ENCODE peak calls at places on chromosome 7, in six cellular contexts. G, U, Y, L, N and H are unnamed samples.

GRCh38 chr7:22329816-22330524 is 27.0 kb downstream of the RAPGEF5 start:
- ATAC-seq in G (no peak), U (no peak), Y (peak; percentile 81), L (no peak), N (no peak), H (no peak)

GRCh38 chr7:83936056-83936703 is 258.4 kb downstream of the SEMA3A start:
- ATAC-seq in G (peak; percentile 79), U (no peak), Y (peak; percentile 85), L (peak; percentile 91), N (peak; percentile 92), H (peak; percentile 67)

GRCh38 chr7:29208410-29209250 is 14.1 kb downstream of the CHN2 start:
- ATAC-seq in G (peak; percentile 96), U (no peak), Y (no peak), L (no peak), N (no peak), H (no peak)

GRCh38 chr7:131067220-131067619 is 260.5 kb upstream of the MKLN1 start:
- ATAC-seq in G (no peak), U (no peak), Y (no peak), L (peak; percentile 39), N (peak; percentile 21), H (no peak)

GRCh38 chr7:114718861-114719260 is 203.0 kb upstream of the MDFIC start:
- ATAC-seq in G (no peak), U (no peak), Y (no peak), L (no peak), N (peak; percentile 71), H (no peak)

GRCh38 chr7:92723978-92724377 is 112.4 kb downstream of the CDK6 start:
- ATAC-seq in G (no peak), U (no peak), Y (no peak), L (no peak), N (no peak), H (peak; percentile 65)

GRCh38 chr7:13907824-13908223 is 81.6 kb downstream of the ETV1 start:
- ATAC-seq in G (no peak), U (no peak), Y (no peak), L (no peak), N (no peak), H (no peak)

GRCh38 chr7:98054585-98054984 is 52.1 kb upstream of the LMTK2 start:
- ATAC-seq in G (no peak), U (no peak), Y (no peak), L (no peak), N (no peak), H (no peak)

GRCh38 chr7:134548877-134549276 is at the start of gene AKR1B15:
- ATAC-seq in G (no peak), U (no peak), Y (no peak), L (peak; percentile 55), N (peak; percentile 94), H (no peak)

GRCh38 chr7:23372671-23373070 is 73.5 kb downstream of the MALSU1 start:
- ATAC-seq in G (no peak), U (no peak), Y (no peak), L (no peak), N (no peak), H (no peak)

GRCh38 chr7:23373151-23374004 is 74.2 kb downstream of the MALSU1 start:
- ATAC-seq in G (no peak), U (no peak), Y (no peak), L (no peak), N (peak; percentile 74), H (no peak)

GRCh38 chr7:23369100-23369499 is 70.0 kb downstream of the MALSU1 start:
- ATAC-seq in G (no peak), U (no peak), Y (no peak), L (no peak), N (peak; percentile 12), H (no peak)

DNA sequence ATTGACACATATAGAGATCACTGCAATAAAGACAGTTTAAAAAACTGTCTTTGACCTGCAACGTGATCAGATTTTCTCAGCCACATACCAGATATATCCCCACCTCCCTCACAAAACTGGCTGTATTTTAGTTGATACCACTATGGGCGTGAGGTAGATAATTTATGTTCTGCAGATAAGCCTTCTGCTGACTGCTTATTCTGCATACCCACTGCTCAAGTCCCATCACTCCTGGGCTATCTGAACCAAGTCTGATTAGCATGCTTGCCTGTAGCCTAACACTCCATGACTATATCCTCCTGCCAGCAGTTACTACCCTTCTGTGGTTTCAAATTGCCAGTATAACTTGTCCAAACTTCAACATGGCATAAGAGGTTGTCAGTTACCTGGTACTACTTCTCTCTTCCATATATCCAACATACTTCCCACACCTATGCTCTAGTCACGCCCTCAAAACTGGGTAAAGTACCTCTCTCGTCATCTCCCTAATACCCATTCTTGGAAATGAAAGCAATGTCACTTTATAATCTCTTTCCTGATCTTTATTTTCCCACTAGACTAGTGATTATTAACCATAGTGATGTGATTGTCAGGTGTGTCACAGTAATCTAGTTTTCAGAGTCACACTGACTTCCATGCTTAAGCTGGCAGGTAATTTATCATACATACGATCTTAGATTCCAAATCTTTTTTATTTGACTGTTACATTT is 70.7 kb downstream of the MALSU1 start:
- ATAC-seq in G (no peak), U (no peak), Y (peak; percentile 68), L (peak; percentile 39), N (no peak), H (no peak)
- TF ChIP-seq EP300 in G (no peak), U (no peak), Y (no peak), L (no peak), N (no peak), H (no peak)

GRCh38 chr7:78141533-78142281 is 343.1 kb downstream of the PHTF2 start:
- ATAC-seq in G (no peak), U (no peak), Y (no peak), L (no peak), N (no peak), H (no peak)
- H3K27ac ChIP-seq in G (no peak overlapping the region), U (no peak overlapping the region), Y (no peak overlapping the region), L (no peak overlapping the region), N (no peak overlapping the region), H (no peak overlapping the region)

DNA sequence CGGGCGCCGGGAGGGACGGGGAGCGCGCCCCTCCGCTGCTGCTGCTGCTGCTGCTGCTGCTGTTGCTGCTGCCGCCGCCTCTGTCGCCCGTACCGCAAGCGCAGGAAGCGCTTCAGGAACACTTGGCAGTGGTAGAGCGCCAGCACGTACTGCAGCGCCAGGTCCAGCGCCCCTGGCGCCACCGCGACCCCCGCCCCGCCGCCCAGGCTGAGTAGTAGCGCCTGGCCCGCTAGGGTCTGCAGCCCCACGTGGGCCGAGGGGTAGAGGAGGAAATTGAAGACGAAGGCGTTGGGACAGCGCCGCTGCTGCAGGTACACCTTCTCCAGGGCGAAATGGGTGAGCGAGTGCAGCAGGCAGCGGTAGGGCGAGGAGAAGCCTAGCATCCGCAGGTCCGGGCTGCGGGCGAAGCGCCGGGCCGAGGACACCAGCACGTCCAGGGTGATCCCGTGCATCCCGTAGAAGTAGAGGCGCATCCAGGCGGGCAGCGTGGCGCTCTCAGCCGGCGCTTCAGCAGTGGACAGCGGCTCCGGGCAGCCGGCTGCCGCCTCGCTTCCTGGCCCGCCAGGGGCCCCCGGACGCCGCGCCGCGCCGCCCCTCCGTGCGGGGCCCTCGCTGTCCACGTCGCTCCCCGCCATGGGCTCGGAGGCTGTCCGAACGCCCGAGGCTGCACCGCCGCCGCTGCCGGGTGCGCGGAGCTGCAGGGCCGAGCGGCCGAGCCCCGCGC is at the start of gene TMEM229A:
- ATAC-seq in G (peak; percentile 87), U (no peak), Y (no peak), L (peak; percentile 90), N (no peak), H (peak; percentile 71)
- TF ChIP-seq CTCF in G (no peak), U (no peak), Y (no peak), L (peak; percentile 11), N (no peak), H (no peak)

DNA sequence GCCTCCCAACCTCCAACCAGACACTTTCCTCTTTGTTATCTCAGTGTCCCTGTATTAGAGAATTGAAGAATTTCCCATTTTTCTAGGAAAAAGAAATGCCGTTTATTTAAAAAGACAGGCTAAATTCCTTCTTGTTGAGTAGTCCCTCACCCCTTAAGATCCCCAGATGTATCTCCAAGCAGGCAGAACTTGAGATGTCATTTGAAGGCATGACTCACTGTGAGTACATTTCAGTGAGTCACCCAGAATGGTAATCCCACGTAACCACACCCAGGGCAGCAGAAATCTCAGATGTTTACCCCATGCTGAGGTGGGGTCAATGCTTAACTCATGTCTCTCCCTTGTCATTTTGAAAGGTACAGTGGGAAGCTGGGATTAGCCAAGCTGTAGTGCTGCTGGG is 4.4 kb downstream of the ZNF655 start:
- ATAC-seq in G (no peak), U (no peak), Y (peak; percentile 40), L (peak; percentile 76), N (no peak), H (peak; percentile 38)
- TF ChIP-seq EP300 in G (no peak), U (no peak), Y (peak; percentile 76), L (no peak), N (no peak), H (no peak)

DNA sequence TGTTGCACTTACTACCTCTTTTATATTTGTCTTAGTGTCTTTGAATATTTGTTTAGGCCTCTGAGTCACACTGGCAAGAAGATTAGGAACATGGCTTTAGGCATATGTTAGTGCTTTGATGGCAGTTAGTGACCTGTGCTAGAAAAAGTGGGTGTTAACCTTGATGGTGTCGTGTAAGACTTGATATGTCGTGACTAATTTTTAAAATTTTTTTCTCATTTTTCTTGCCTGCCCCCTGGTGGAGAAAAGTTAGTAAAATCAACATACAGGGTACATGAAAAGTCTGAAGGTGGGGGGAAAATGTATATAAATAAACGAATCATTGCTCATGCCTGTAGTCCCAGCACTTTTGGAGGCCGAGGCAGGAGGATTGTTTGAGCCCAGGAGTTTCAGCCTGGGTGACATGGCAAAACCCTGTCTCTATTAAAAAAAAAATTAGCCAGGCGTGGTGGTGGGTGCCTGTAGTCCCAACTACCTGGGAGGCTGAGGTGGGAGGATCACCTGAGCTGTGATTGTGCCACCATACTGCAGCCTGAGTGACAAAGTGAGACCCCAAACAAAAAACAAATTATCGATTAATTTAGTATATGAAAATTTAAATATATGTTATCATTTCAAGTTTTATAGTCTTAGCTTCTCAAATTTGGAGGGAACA is 44.6 kb downstream of the TAX1BP1 start:
- ATAC-seq in G (peak; percentile 82), U (no peak), Y (peak; percentile 89), L (peak; percentile 86), N (peak; percentile 60), H (no peak)
- H3K27ac ChIP-seq in G (no peak overlapping the region), U (no peak overlapping the region), Y (peak overlapping the region; percentile 43), L (peak overlapping the region; percentile 80), N (no peak overlapping the region), H (no peak overlapping the region)

DNA sequence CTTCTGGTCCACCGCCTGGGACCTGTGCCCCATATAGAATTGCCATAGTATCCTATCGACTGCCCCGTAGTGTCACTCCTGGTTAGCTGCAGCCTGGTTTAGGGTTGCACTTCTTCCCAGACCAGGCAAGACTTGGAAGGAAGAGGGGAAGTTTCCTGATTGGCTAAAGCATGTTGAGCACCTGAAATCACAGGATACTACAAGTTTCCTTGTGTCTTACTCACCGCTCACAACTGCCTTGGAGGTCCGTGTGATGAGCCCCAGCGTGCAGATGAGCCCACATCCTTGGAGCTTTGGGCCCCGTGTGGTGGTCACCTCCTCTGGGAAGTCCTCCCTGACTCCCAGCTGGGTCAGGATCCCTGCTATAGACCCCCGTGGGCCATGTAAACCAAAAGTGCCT is 73.9 kb upstream of the GTF2I start:
- ATAC-seq in G (no peak), U (no peak), Y (no peak), L (no peak), N (no peak), H (no peak)
- TF ChIP-seq CTCF in G (no peak), U (no peak), Y (no peak), L (no peak), N (no peak), H (no peak)